ENCODE peak calls at places on chromosomes 5 and 9, in four cellular contexts. U, Z, P and F are unnamed samples.

GRCh38 chr5:77129386-77129785 is 42.3 kb upstream of the ZBED3 start:
- DNase-seq in U (no peak), Z (no peak), P (no peak), F (no peak)

GRCh38 chr9:84557751-84558150 is 111.8 kb upstream of the NTRK2 start:
- DNase-seq in U (no peak), Z (no peak), P (no peak), F (no peak)

GRCh38 chr9:27033815-27034403 is 28.4 kb upstream of the LRRC19 start:
- DNase-seq in U (no peak), Z (no peak), P (no peak), F (no peak)

GRCh38 chr9:109098960-109099308 is 20.8 kb downstream of the TMEM245 start:
- DNase-seq in U (no peak), Z (no peak), P (no peak), F (no peak)

GRCh38 chr5:122102825-122103224 is 24.8 kb upstream of the LOX start:
- DNase-seq in U (no peak), Z (no peak), P (no peak), F (no peak)

GRCh38 chr5:180072256-180072548 is 643 bp upstream of the RNF130 start:
- DNase-seq in U (no peak), Z (no peak), P (no peak), F (no peak)

GRCh38 chr9:20197976-20198685 is 409.3 kb upstream of the SLC24A2 start:
- DNase-seq in U (no peak), Z (peak; percentile 43), P (no peak), F (no peak)

GRCh38 chr5:177498013-177498847 is 826 bp upstream of the PDLIM7 start:
- DNase-seq in U (peak; percentile 91), Z (no peak), P (peak; percentile 85), F (no peak)

GRCh38 chr5:178111925-178112324 is 1.4 kb upstream of the N4BP3 start:
- DNase-seq in U (no peak), Z (no peak), P (no peak), F (no peak)

GRCh38 chr5:96926275-96926674 is 9.6 kb upstream of the LNPEP start:
- DNase-seq in U (no peak), Z (no peak), P (no peak), F (no peak)

GRCh38 chr5:164433471-164433870 is 928.1 kb downstream of the MAT2B start:
- DNase-seq in U (no peak), Z (no peak), P (no peak), F (no peak)

GRCh38 chr9:94623253-94623652 is 16.1 kb downstream of the FBP1 start:
- DNase-seq in U (no peak), Z (peak; percentile 79), P (no peak), F (no peak)

GRCh38 chr9:137217276-137218211 is 4.5 kb downstream of the RNF208 start:
- DNase-seq in U (peak; percentile 91), Z (peak; percentile 94), P (peak; percentile 84), F (no peak)

GRCh38 chr9:131045300-131046092 is 36.5 kb downstream of the LAMC3 start:
- DNase-seq in U (peak; percentile 62), Z (peak; percentile 43), P (peak; percentile 51), F (no peak)

GRCh38 chr5:109630109-109630508 is 59.6 kb upstream of the MAN2A1 start:
- DNase-seq in U (no peak), Z (no peak), P (no peak), F (no peak)

GRCh38 chr5:83721878-83722779 is 1.5 kb upstream of the HAPLN1 start:
- DNase-seq in U (peak; percentile 83), Z (peak; percentile 80), P (peak; percentile 75), F (peak; percentile 81)

GRCh38 chr5:160129841-160130240 is 10.6 kb upstream of the PWWP2A start:
- DNase-seq in U (no peak), Z (no peak), P (no peak), F (no peak)

GRCh38 chr9:134313470-134313869 is 12.8 kb upstream of the RXRA start:
- DNase-seq in U (peak; percentile 17), Z (peak; percentile 65), P (peak; percentile 33), F (no peak)

GRCh38 chr9:99074902-99075245 is 30.0 kb upstream of the TGFBR1 start:
- DNase-seq in U (no peak), Z (no peak), P (no peak), F (no peak)

GRCh38 chr9:129109952-129110739 is 447 bp downstream of the CRAT start:
- DNase-seq in U (peak; percentile 88), Z (no peak), P (no peak), F (no peak)
- TF ChIP-seq CTCF in U (no peak), Z (no peak), P (no peak), F (no peak)

GRCh38 chr9:91364005-91364404 is 2.3 kb upstream of the AUH start:
- DNase-seq in U (no peak), Z (no peak), P (no peak), F (no peak)

GRCh38 chr9:91359734-91360470 is 1.8 kb downstream of the AUH start:
- DNase-seq in U (no peak), Z (no peak), P (no peak), F (no peak)

GRCh38 chr9:91360551-91361293 is 996 bp downstream of the AUH start:
- DNase-seq in U (no peak), Z (no peak), P (no peak), F (no peak)

GRCh38 chr9:91362212-91362611 is 494 bp upstream of the AUH start:
- DNase-seq in U (no peak), Z (no peak), P (no peak), F (no peak)

DNA sequence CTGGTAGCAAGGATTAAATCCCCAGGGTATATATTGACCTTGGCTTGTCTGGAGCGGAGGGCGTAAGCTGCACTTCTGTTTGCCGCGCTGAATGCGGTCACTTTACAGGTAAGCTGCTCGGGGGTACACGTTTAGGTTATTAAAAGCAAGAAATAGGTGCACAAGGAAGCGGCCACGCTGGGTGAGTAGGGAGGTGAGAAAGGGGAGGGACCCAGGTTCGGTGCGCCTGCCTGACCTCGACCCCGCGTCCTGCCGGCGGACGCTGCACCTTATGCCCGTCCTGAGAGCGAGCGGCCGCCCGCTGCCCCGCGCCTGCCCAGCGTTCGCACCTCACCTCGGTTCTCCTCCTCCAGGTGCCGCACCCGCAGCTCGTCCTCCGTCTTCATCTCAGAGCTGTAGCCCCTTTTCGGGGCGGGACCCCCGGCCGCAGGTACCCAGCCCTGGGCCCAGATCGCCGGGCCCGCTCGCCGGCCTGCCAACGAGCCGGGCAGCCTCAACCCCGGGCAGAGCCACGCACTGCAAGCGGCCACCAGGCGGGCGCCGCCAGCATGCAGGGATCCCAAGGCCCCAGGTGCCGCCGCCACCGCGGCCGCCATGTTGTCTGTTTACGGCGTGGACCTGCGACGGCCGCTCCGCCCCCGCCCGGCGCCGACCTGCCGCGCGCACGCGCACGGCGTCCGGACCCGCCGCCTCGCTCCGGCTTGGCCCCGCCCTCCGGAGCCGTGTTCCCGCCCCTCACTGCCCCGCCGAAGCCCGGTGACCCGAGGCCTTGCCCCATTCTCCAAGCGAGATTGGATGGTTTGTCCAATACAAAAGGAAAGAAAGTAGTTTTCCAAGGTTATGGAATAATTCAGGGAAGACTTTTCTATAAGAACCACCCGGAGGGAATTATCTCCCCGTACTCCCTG is at the start of gene AUH:
- DNase-seq in U (peak; percentile 98), Z (peak; percentile 93), P (peak; percentile 95), F (peak; percentile 72)
- TF ChIP-seq CTCF in U (no peak), Z (no peak), P (no peak), F (no peak)

GRCh38 chr5:74394924-74395880 is 245.3 kb downstream of the ENC1 start:
- DNase-seq in U (no peak), Z (no peak), P (no peak), F (peak; percentile 93)
- TF ChIP-seq CTCF in U (no peak), Z (no peak), P (no peak), F (peak; percentile 58)

GRCh38 chr5:156475831-156476551 is 149.0 kb downstream of the SGCD start:
- DNase-seq in U (no peak), Z (no peak), P (no peak), F (no peak)
- TF ChIP-seq CTCF in U (no peak), Z (no peak), P (no peak), F (no peak)